ENCODE peak calls at places on chromosome 3, in five cellular contexts. K is transverse colon, Q is uterus, A is tibial artery, E is psoas muscle. C is an unnamed sample.

GRCh38 chr3:191148131-191148530 is 50.9 kb upstream of the OSTN start:
- DNase-seq in E (no peak), K (no peak), A (no peak), Q (no peak), C (no peak)

GRCh38 chr3:124767259-124767658 is 37.0 kb downstream of the UMPS start:
- DNase-seq in K (no peak), Q (no peak), A (no peak), E (peak; percentile 15), C (no peak)

GRCh38 chr3:124969963-124970722 is 35.6 kb upstream of the MUC13 start:
- DNase-seq in A (no peak), E (no peak), Q (no peak), K (no peak), C (no peak)

GRCh38 chr3:172709776-172710708 is 825 bp downstream of the NCEH1 start:
- DNase-seq in A (peak; percentile 61), E (peak; percentile 72), K (peak; percentile 41), Q (peak; percentile 47), C (peak; percentile 81)

GRCh38 chr3:43346990-43347749 is 60.8 kb downstream of the SNRK start:
- DNase-seq in K (peak; percentile 33), Q (no peak), E (no peak), A (no peak), C (no peak)

GRCh38 chr3:195080571-195081141 is 190.3 kb downstream of the XXYLT1 start:
- DNase-seq in A (no peak), E (peak; percentile 70), K (no peak), Q (no peak), C (no peak)

GRCh38 chr3:184004483-184004882 is 13.2 kb downstream of the ABCC5 start:
- DNase-seq in A (peak; percentile 31), E (no peak), Q (no peak), K (no peak), C (no peak)

GRCh38 chr3:184361532-184361931 is at the start of the genes CLCN2 and POLR2H:
- DNase-seq in Q (peak; percentile 71), K (peak; percentile 65), E (peak; percentile 73), A (peak; percentile 37), C (no peak)

GRCh38 chr3:20173844-20174410 is 12.1 kb downstream of the SGO1 start:
- DNase-seq in Q (no peak), A (no peak), K (no peak), E (no peak), C (no peak)

GRCh38 chr3:3134750-3135448 is 8.2 kb downstream of the TRNT1 start:
- DNase-seq in E (no peak), Q (no peak), K (no peak), A (no peak), C (no peak)

GRCh38 chr3:88141458-88142083 is 8.2 kb upstream of the C3orf38 start:
- DNase-seq in Q (no peak), A (no peak), K (no peak), E (no peak), C (no peak)

GRCh38 chr3:71537211-71537611 is 46.3 kb downstream of the FOXP1 start:
- DNase-seq in E (no peak), A (peak; percentile 51), K (no peak), Q (peak; percentile 69), C (peak; percentile 82)

GRCh38 chr3:127754411-127755304 is 67.7 kb downstream of the MGLL start:
- DNase-seq in Q (no peak), A (no peak), E (no peak), K (no peak), C (no peak)

GRCh38 chr3:42662813-42663535 is 9.5 kb downstream of the ZBTB47 start:
- DNase-seq in K (no peak), Q (no peak), A (no peak), E (no peak), C (no peak)

GRCh38 chr3:185724761-185725160 is 100.1 kb downstream of the IGF2BP2 start:
- DNase-seq in K (no peak), E (no peak), A (no peak), Q (no peak), C (no peak)

GRCh38 chr3:5787863-5788488 is 600.5 kb downstream of the EDEM1 start:
- DNase-seq in Q (peak; percentile 17), K (peak; percentile 13), E (no peak), A (peak; percentile 57), C (no peak)

GRCh38 chr3:143090486-143090885 is 29.1 kb upstream of the CHST2 start:
- DNase-seq in K (no peak), E (peak; percentile 47), A (no peak), Q (no peak), C (no peak)

GRCh38 chr3:189841474-189842205 is 210.5 kb downstream of the TP63 start:
- DNase-seq in A (no peak), K (no peak), Q (no peak), E (no peak), C (no peak)

GRCh38 chr3:139198186-139198585 is 145.6 kb upstream of the MRPS22 start:
- DNase-seq in A (no peak), Q (no peak), E (no peak), K (no peak), C (no peak)

GRCh38 chr3:62088472-62089104 is 284.8 kb downstream of the FEZF2 start:
- DNase-seq in E (no peak), Q (no peak), A (no peak), K (no peak), C (no peak)

GRCh38 chr3:15820911-15821310 is 23.1 kb upstream of the ANKRD28 start:
- DNase-seq in K (no peak), Q (no peak), A (no peak), E (no peak), C (no peak)

GRCh38 chr3:189340680-189341460 is 169.1 kb downstream of the TPRG1 start:
- DNase-seq in E (no peak), Q (no peak), K (no peak), A (no peak), C (no peak)

GRCh38 chr3:100030346-100030745 is 84.0 kb downstream of the FILIP1L start:
- DNase-seq in Q (no peak), E (no peak), K (no peak), A (no peak), C (no peak)

GRCh38 chr3:38574411-38575278 is 74.8 kb downstream of the SCN5A start:
- DNase-seq in A (peak; percentile 2), Q (no peak), K (no peak), E (no peak), C (peak; percentile 52)

GRCh38 chr3:172125963-172126403 is 86.6 kb downstream of the FNDC3B start:
- DNase-seq in Q (peak; percentile 66), A (peak; percentile 61), E (peak; percentile 72), K (peak; percentile 68), C (peak; percentile 85)

GRCh38 chr3:101825904-101826445 is 23.3 kb upstream of the NFKBIZ start:
- DNase-seq in Q (no peak), E (no peak), K (no peak), A (no peak), C (no peak)

GRCh38 chr3:170524072-170524471 is 61.8 kb downstream of the SLC7A14 start:
- DNase-seq in E (no peak), Q (no peak), K (no peak), A (no peak), C (no peak)

GRCh38 chr3:65975031-65975430 is 63.7 kb downstream of the MAGI1 start:
- DNase-seq in K (no peak), A (no peak), E (no peak), Q (no peak), C (no peak)

GRCh38 chr3:65974505-65974904 is 64.2 kb downstream of the MAGI1 start:
- DNase-seq in Q (no peak), A (no peak), K (no peak), E (no peak), C (no peak)

GRCh38 chr3:65978116-65978515 is 60.6 kb downstream of the MAGI1 start:
- DNase-seq in Q (no peak), E (no peak), A (no peak), K (no peak), C (no peak)

GRCh38 chr3:65979731-65980130 is 59.0 kb downstream of the MAGI1 start:
- DNase-seq in Q (no peak), E (no peak), A (no peak), K (no peak), C (no peak)

GRCh38 chr3:65979152-65979551 is 59.6 kb downstream of the MAGI1 start:
- DNase-seq in A (peak; percentile 39), E (no peak), Q (no peak), K (no peak), C (no peak)
- H3K27ac ChIP-seq in A (peak overlapping the region; percentile 62), E (no peak overlapping the region), Q (peak overlapping the region; percentile 36), K (no peak overlapping the region), C (peak overlapping the region; percentile 76)

GRCh38 chr3:188243124-188243795 is 89.3 kb downstream of the LPP start:
- DNase-seq in Q (no peak), A (no peak), E (no peak), K (no peak), C (no peak)
- H3K4me3 ChIP-seq in Q (no peak overlapping the region), A (peak overlapping the region; percentile 10), E (no peak overlapping the region), K (no peak overlapping the region), C (no peak overlapping the region)

GRCh38 chr3:12556723-12557471 is at the start of gene MKRN2:
- DNase-seq in Q (peak; percentile 87), A (peak; percentile 84), K (peak; percentile 91), E (peak; percentile 94), C (peak; percentile 96)
- TF ChIP-seq CTCF in Q (no peak), A (no peak), K (no peak), E (no peak), C (no peak)

GRCh38 chr3:197960694-197961581 is 921 bp downstream of the LMLN start:
- DNase-seq in E (no peak), K (no peak), A (no peak), Q (no peak), C (no peak)

GRCh38 chr3:197963019-197963637 is 3.1 kb downstream of the LMLN start:
- DNase-seq in A (no peak), K (no peak), E (no peak), Q (no peak), C (no peak)

GRCh38 chr3:197959500-197959890 is 522 bp upstream of the LMLN start:
- DNase-seq in K (no peak), Q (no peak), E (no peak), A (no peak), C (no peak)

GRCh38 chr3:197959891-197960693 is at the start of gene LMLN:
- DNase-seq in E (peak; percentile 98), A (peak; percentile 95), K (peak; percentile 97), Q (peak; percentile 95), C (peak; percentile 97)

DNA sequence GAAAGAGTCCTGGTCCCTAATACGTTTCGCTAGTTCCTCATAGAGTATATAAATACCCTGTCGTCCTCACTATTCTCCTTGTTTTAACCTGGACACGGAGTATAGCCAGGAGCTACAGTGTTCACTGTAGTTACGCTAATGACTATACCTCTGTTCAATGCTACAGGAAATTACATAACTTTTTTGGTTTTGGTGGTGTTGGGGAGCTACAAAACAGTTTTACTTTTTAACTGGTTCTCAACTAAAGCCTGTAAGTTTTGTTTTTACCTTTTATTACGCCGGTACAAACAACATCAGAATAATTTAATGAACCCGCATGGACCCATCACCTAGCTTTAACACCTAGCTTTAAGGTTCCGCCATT is 1.5 kb downstream of the LMLN start:
- DNase-seq in E (no peak), Q (no peak), K (no peak), A (no peak), C (no peak)
- H3K27ac ChIP-seq in E (no peak overlapping the region), Q (no peak overlapping the region), K (no peak overlapping the region), A (no peak overlapping the region), C (no peak overlapping the region)

C was measured in coronary artery.